ENCODE peak calls at places on chromosomes 16 and 17, in six cellular contexts. V, J, L, A, I and X are unnamed samples.

GRCh38 chr16:35011-35775 is 18.2 kb downstream of the POLR3K start:
- DNase-seq in J (no peak), V (no peak), L (no peak), A (no peak), I (peak), X (no peak)

GRCh38 chr17:78879679-78880186 is 23.3 kb downstream of the CEP295NL start:
- DNase-seq in A (no peak), L (peak), V (peak), I (peak), J (no peak), X (no peak)

GRCh38 chr17:28741358-28742349 is 2.2 kb upstream of the TRAF4 start:
- DNase-seq in J (no peak), L (no peak), V (no peak), A (no peak), I (peak), X (no peak)

GRCh38 chr16:83318390-83318789 is 489.4 kb upstream of the HSBP1 start:
- DNase-seq in L (no peak), A (no peak), I (no peak), J (no peak), V (no peak), X (no peak)

GRCh38 chr17:10394201-10394887 is 21.5 kb upstream of the MYH13 start:
- DNase-seq in L (no peak), A (no peak), V (no peak), J (no peak), I (no peak), X (no peak)

GRCh38 chr16:71927383-71927782 is 32.1 kb downstream of the IST1 start:
- DNase-seq in V (no peak), L (peak), I (no peak), A (no peak), J (no peak), X (no peak)

GRCh38 chr16:66903544-66904427 is 14.9 kb downstream of the CDH16 start:
- DNase-seq in A (no peak), I (no peak), J (no peak), V (no peak), L (no peak), X (no peak)

GRCh38 chr17:62720126-62720850 is 87.8 kb downstream of the MARCHF10 start:
- DNase-seq in V (no peak), I (peak), J (no peak), A (peak), L (no peak), X (no peak)

GRCh38 chr17:8621585-8621984 is 8.9 kb downstream of the MYH10 start:
- DNase-seq in V (no peak), A (no peak), J (no peak), I (no peak), L (no peak), X (no peak)

GRCh38 chr16:75244844-75245758 is 6.3 kb downstream of the BCAR1 start:
- DNase-seq in J (peak), I (no peak), A (no peak), V (no peak), L (peak), X (no peak)

GRCh38 chr17:61399131-61400057 is at the start of gene TBX2:
- DNase-seq in V (no peak), L (no peak), I (no peak), J (no peak), A (peak), X (peak)

GRCh38 chr17:12623220-12623848 is 42.4 kb upstream of the MYOCD start:
- DNase-seq in J (no peak), A (no peak), I (no peak), V (no peak), L (no peak), X (no peak)

GRCh38 chr17:73067075-73067474 is 25.4 kb downstream of the SLC39A11 start:
- DNase-seq in J (no peak), A (no peak), I (no peak), L (no peak), V (no peak), X (no peak)

GRCh38 chr16:49776085-49776501 is 79.8 kb downstream of the ZNF423 start:
- DNase-seq in I (no peak), J (no peak), A (no peak), V (no peak), L (no peak), X (no peak)

GRCh38 chr16:23538919-23539278 is 18.3 kb downstream of the EARS2 start:
- DNase-seq in A (no peak), J (no peak), V (no peak), I (no peak), L (no peak), X (no peak)